ENCODE peak calls at places on chromosomes 16 and 17, in seven cellular contexts. U is neural progenitor cell; W is ascending aorta; E is effector CD4-positive, alpha-beta T cell; H is nucleus accumbens; T is BJ; Y is NCI-H774. R is an unnamed sample.

GRCh38 chr16:50025544-50025931 is 513 bp downstream of the CNEP1R1 start:
- DNase-seq in E (peak; percentile 16), H (no peak), U (no peak), T (no peak), Y (no peak), W (no peak), R (peak; percentile 34)

GRCh38 chr17:45240905-45241314 is 19.2 kb downstream of the FMNL1 start:
- DNase-seq in H (no peak), U (no peak), E (no peak), W (no peak), T (no peak), Y (no peak), R (no peak)

GRCh38 chr16:17827313-17827712 is 356.6 kb upstream of the XYLT1 start:
- DNase-seq in E (no peak), Y (no peak), H (no peak), U (no peak), W (no peak), T (no peak), R (no peak)

GRCh38 chr16:72474511-72475123 is 302.7 kb upstream of the PMFBP1 start:
- DNase-seq in W (no peak), Y (no peak), U (no peak), T (peak; percentile 61), H (no peak), E (no peak), R (no peak)

GRCh38 chr17:4087911-4088693 is 54.7 kb downstream of the ZZEF1 start:
- DNase-seq in T (no peak), H (no peak), U (no peak), W (no peak), E (no peak), Y (no peak), R (no peak)

GRCh38 chr17:42347198-42347597 is 41.0 kb downstream of the STAT3 start:
- DNase-seq in W (no peak), Y (no peak), E (no peak), T (peak; percentile 79), H (no peak), U (no peak), R (no peak)

GRCh38 chr16:56108724-56109123 is 82.6 kb upstream of the GNAO1 start:
- DNase-seq in T (no peak), U (no peak), H (no peak), W (no peak), E (no peak), Y (peak; percentile 11), R (no peak)

GRCh38 chr17:9120471-9120870 is 99.2 kb downstream of the NTN1 start:
- DNase-seq in T (no peak), U (peak; percentile 45), E (no peak), W (no peak), Y (no peak), H (no peak), R (no peak)

GRCh38 chr17:69047368-69048263 is 13.1 kb downstream of the ABCA9 start:
- DNase-seq in Y (no peak), E (no peak), U (no peak), H (no peak), W (no peak), T (peak; percentile 8), R (no peak)

GRCh38 chr16:73433493-73434307 is 385.8 kb upstream of the ZFHX3 start:
- DNase-seq in H (no peak), T (no peak), E (no peak), W (no peak), Y (no peak), U (peak; percentile 40), R (no peak)

GRCh38 chr17:5378566-5379207 is 40.8 kb downstream of the NUP88 start:
- DNase-seq in Y (no peak), W (no peak), H (no peak), T (no peak), E (no peak), U (no peak), R (no peak)

GRCh38 chr17:35089846-35090193 is 26.3 kb upstream of the RFFL start:
- DNase-seq in H (no peak), Y (peak; percentile 46), T (no peak), U (peak; percentile 27), W (no peak), E (peak; percentile 13), R (peak; percentile 51)

GRCh38 chr17:395179-395578 is 42.6 kb upstream of the RPH3AL start:
- DNase-seq in T (no peak), W (no peak), Y (no peak), E (no peak), H (no peak), U (no peak), R (no peak)

GRCh38 chr17:55845385-55845784 is 94.5 kb downstream of the PCTP start:
- DNase-seq in T (no peak), W (no peak), E (no peak), H (peak; percentile 3), Y (no peak), U (peak; percentile 84), R (no peak)

GRCh38 chr16:48158296-48158695 is 2.5 kb upstream of the ABCC12 start:
- DNase-seq in T (no peak), U (no peak), E (no peak), W (no peak), H (no peak), Y (no peak), R (peak; percentile 38)

GRCh38 chr16:85222151-85222863 is 110.0 kb upstream of the CIBAR2 start:
- DNase-seq in W (no peak), H (no peak), T (no peak), Y (no peak), U (peak; percentile 91), E (no peak), R (no peak)

GRCh38 chr16:82980810-82981209 is 354.0 kb downstream of the CDH13 start:
- DNase-seq in W (no peak), H (no peak), Y (no peak), E (no peak), U (no peak), T (no peak), R (no peak)

GRCh38 chr17:7685533-7686220 is 1.6 kb downstream of the TP53 start:
- DNase-seq in T (peak; percentile 49), Y (peak; percentile 77), H (peak; percentile 82), E (peak; percentile 86), U (peak; percentile 98), W (peak; percentile 58), R (peak; percentile 93)

GRCh38 chr17:31584436-31585279 is 193.2 kb downstream of the RAB11FIP4 start:
- DNase-seq in E (no peak), T (no peak), U (no peak), W (no peak), H (no peak), Y (no peak), R (no peak)

GRCh38 chr17:38864636-38865398 is 5.0 kb upstream of the LASP1 start:
- DNase-seq in Y (no peak), W (no peak), T (no peak), H (no peak), E (no peak), U (peak; percentile 53), R (no peak)

R was measured in activated CD4-positive, alpha-beta memory T cell treated with anti-CD3 and anti-CD28 coated beads, Interleukin-2, amount 10 ng/mL, durations not matched to agents 7 days and 5 days.